ENCODE peak calls at places on chromosomes 7 and 10, in four cellular contexts. L is upper lobe of left lung, G is foreskin keratinocyte, H is mucosa of descending colon. K is an unnamed sample.

GRCh38 chr7:99014113-99014985 is 129.6 kb downstream of the SMURF1 start:
- ATAC-seq in L (no peak), G (no peak), H (no peak), K (no peak)

GRCh38 chr7:129017933-129018538 is 36.9 kb downstream of the TNPO3 start:
- ATAC-seq in L (no peak), G (no peak), H (no peak), K (no peak)

GRCh38 chr7:71868797-71869196 is 543.3 kb downstream of the CALN1 start:
- ATAC-seq in L (peak; percentile 56), G (peak; percentile 99), H (no peak), K (no peak)

GRCh38 chr10:132447446-132448247 is 50.6 kb downstream of the PWWP2B start:
- ATAC-seq in L (peak; percentile 50), G (peak; percentile 87), H (peak; percentile 60), K (no peak)

GRCh38 chr10:88411772-88412349 is 171.3 kb downstream of the RNLS start:
- ATAC-seq in L (no peak), G (no peak), H (no peak), K (no peak)

GRCh38 chr7:20561908-20562307 is 53.6 kb upstream of the ABCB5 start:
- ATAC-seq in L (no peak), G (no peak), H (no peak), K (no peak)

GRCh38 chr10:58781873-58782488 is 269.3 kb downstream of the BICC1 start:
- ATAC-seq in L (peak; percentile 66), G (peak; percentile 78), H (peak; percentile 36), K (no peak)

GRCh38 chr10:97689637-97690036 is 2.6 kb upstream of the AVPI1 start:
- ATAC-seq in L (peak; percentile 54), G (peak; percentile 82), H (no peak), K (peak; percentile 5)

GRCh38 chr7:6384327-6384726 is 63.4 kb downstream of the DAGLB start:
- ATAC-seq in L (no peak), G (no peak), H (peak; percentile 58), K (no peak)

GRCh38 chr7:6382797-6383196 is 65.0 kb downstream of the DAGLB start:
- ATAC-seq in L (no peak), G (no peak), H (no peak), K (no peak)

GRCh38 chr7:6386779-6387178 is 61.0 kb downstream of the DAGLB start:
- ATAC-seq in L (no peak), G (no peak), H (no peak), K (no peak)

GRCh38 chr7:6385909-6386560 is 61.7 kb downstream of the DAGLB start:
- ATAC-seq in L (peak; percentile 9), G (peak; percentile 6), H (no peak), K (no peak)

GRCh38 chr7:6385110-6385792 is 62.5 kb downstream of the DAGLB start:
- ATAC-seq in L (peak; percentile 90), G (peak; percentile 93), H (peak; percentile 90), K (peak; percentile 89)
- H3K4me1 ChIP-seq in L (peaks cover 82% of the 10 kb centered on the region), G (peaks cover 31% of the 10 kb centered on the region), H (peaks cover 54% of the 10 kb centered on the region), K (peaks cover 37% of the 10 kb centered on the region)

GRCh38 chr7:44288381-44288685 is 37.1 kb downstream of the CAMK2B start:
- ATAC-seq in L (no peak), G (no peak), H (no peak), K (no peak)

GRCh38 chr7:44288811-44289340 is 36.5 kb downstream of the CAMK2B start:
- ATAC-seq in L (no peak), G (no peak), H (no peak), K (no peak)

GRCh38 chr7:44290250-44290616 is 35.2 kb downstream of the CAMK2B start:
- ATAC-seq in L (no peak), G (no peak), H (no peak), K (no peak)

GRCh38 chr7:44291066-44291732 is 34.2 kb downstream of the CAMK2B start:
- ATAC-seq in L (no peak), G (no peak), H (peak; percentile 34), K (no peak)

GRCh38 chr7:44289341-44290249 is 35.8 kb downstream of the CAMK2B start:
- ATAC-seq in L (no peak), G (no peak), H (no peak), K (no peak)
- H3K4me1 ChIP-seq in L (no peaks in the 10 kb centered on the region), G (no peaks in the 10 kb centered on the region), H (no peaks in the 10 kb centered on the region), K (no peaks in the 10 kb centered on the region)

DNA sequence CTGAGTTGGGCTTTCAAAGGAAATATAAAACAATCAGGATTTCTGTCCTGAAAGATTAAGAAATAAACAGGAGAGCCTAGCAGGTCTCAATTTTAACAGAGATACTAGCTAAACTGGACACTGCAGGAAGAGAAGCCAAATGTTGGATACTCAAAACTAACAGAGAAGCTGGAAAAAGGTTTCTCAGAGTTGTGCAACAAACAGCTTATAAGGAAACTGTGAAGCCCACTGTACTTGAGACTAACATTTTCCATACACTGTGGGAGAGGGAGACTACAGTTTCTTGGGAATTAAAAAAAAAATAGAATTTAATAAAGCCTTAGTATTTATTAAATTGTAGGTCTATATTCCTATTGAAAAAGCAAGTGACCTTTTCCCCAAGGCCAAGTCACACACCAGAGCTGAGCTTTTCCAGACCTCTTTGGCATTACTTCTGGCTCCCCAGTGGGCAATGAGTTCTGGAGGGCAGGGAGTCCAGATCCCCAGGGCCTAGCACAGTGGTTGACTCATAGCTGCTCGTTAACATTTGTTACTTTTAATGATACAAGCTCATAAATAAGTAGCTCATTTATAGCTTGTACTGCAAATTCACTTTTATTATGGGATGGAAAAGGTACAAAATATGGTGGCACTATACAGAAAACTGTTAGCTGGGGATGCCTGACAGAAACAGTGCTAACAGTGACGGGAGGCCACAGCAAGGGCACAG is 68.3 kb downstream of the MINDY3 start:
- ATAC-seq in L (peak; percentile 54), G (no peak), H (no peak), K (peak; percentile 34)
- H3K4me1 ChIP-seq in L (no peaks in the 10 kb centered on the region), G (no peaks in the 10 kb centered on the region), H (peaks cover 11% of the 10 kb centered on the region), K (peaks cover 35% of the 10 kb centered on the region)

DNA sequence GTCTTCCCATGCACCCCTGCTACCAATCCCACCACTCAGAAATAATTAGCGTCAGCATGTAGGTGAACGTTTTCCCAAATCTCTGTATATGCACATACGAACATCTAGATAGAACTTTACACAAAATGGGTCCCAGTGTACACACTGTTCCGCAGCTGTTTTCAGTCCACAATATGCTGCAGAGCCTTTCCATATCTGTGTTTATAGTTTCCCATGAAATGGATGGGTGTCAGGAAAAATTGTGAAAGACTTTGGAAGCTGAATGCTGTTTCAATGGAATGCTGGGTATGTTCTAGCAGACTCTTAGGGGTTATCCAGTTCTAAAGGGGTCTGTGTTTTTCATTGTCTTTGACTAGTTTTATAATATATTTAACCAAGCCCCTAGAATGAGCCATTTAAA is 13.8 kb downstream of the GRK5 start:
- ATAC-seq in L (peak; percentile 38), G (no peak), H (no peak), K (peak; percentile 65)
- H3K4me1 ChIP-seq in L (peaks cover 66% of the 10 kb centered on the region), G (no peaks in the 10 kb centered on the region), H (peaks cover 10% of the 10 kb centered on the region), K (peaks cover 42% of the 10 kb centered on the region)

DNA sequence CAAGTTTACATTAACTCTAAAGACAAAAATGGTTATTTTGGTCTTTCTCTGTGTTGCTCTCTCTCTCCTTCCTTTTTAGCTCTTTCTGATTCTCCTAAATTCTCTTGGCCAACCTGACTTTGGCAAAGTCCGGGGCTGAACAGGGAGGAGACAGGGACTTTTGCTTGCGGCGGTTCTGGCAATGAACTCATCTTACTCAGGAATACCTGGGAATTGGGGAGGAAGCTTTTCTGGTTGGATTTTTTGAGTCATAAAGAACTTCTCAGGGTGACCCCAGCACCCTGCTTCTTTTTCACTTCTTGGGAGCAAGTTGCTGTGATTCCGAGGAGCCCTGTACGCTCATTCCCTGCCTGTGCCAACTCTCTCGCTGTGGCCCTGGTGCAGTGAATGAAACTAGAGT is 16.0 kb downstream of the GATA3 start:
- ATAC-seq in L (no peak), G (peak; percentile 74), H (no peak), K (no peak)
- H3K4me1 ChIP-seq in L (no peaks in the 10 kb centered on the region), G (peaks cover 27% of the 10 kb centered on the region), H (no peaks in the 10 kb centered on the region), K (no peaks in the 10 kb centered on the region)

DNA sequence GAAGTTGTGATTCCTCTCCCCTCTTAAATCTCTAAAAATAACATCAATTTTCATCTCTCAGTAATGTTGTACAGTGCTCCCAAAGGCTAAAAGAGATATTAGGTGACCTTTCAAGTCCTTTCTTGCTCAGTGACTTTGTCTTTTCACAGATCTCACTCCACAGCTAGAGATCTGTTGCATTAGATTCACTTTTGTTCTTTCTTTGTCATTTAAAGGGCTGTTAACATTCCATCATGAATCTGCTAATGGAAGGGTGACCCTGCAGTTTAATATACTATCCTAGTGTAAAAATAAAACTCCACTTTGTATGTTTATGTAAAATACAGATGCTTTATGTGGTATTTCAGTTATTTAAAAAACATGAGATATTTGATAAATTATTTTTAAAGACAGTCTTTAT is 30.5 kb downstream of the GNAI1 start:
- ATAC-seq in L (no peak), G (no peak), H (no peak), K (no peak)
- H3K4me1 ChIP-seq in L (no peaks in the 10 kb centered on the region), G (no peaks in the 10 kb centered on the region), H (no peaks in the 10 kb centered on the region), K (peaks cover 4% of the 10 kb centered on the region)

GRCh38 chr10:124738441-124738840 is 5.7 kb downstream of the FAM53B start:
- ATAC-seq in L (no peak), G (no peak), H (no peak), K (no peak)

GRCh38 chr10:124739119-124739921 is 4.9 kb downstream of the FAM53B start:
- ATAC-seq in L (no peak), G (no peak), H (no peak), K (no peak)

GRCh38 chr10:124736491-124737136 is 7.6 kb downstream of the FAM53B start:
- ATAC-seq in L (peak; percentile 45), G (peak; percentile 18), H (peak; percentile 83), K (peak; percentile 76)

GRCh38 chr10:124737221-124737620 is 7.0 kb downstream of the FAM53B start:
- ATAC-seq in L (no peak), G (no peak), H (no peak), K (no peak)

DNA sequence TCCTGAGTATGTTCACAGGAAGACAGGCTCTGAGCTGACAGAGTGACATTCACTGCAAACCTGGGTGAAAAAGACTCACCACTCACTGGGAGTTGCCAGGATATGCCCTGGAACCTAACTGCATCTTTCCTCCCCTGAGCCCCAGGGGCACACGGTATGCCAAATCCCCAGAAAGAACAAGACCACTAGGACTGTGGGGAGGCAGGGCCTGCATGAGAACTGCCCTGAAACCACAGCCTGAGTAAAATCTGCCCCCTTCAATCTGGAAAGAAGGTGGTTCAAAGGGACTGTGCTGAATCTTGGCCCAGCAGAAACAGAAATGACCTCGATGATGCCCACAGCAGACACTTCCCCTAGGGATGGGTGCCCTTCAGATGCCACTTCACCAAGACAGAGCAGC is 6.5 kb downstream of the FAM53B start:
- ATAC-seq in L (no peak), G (no peak), H (no peak), K (no peak)
- H3K4me1 ChIP-seq in L (peaks cover 96% of the 10 kb centered on the region), G (peaks cover 37% of the 10 kb centered on the region), H (peaks cover 81% of the 10 kb centered on the region), K (peaks cover 100% of the 10 kb centered on the region)

DNA sequence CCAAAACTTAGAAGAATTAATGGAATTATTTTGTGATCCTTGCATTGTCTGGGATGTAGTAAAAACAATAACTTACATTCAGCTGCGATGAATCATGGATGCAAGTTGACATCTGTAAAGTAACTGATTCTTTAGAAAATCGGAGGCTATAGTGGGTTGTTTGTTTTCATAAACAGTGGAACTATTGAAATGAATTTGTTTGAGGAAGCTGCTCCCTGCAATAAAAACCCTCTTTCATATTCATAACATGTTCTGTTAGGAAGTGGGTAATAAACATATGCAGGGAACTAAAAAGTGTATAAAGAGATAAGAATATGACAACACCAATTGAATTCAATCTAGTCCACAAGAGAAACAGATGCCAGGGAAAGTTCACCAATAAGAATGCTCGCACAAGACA is 53.6 kb downstream of the AGMO start:
- ATAC-seq in L (no peak), G (no peak), H (peak; percentile 58), K (no peak)
- H3K4me1 ChIP-seq in L (no peaks in the 10 kb centered on the region), G (no peaks in the 10 kb centered on the region), H (no peaks in the 10 kb centered on the region), K (no peaks in the 10 kb centered on the region)

GRCh38 chr7:142805350-142806020 is 34.7 kb downstream of the PRSS2 start:
- ATAC-seq in L (no peak), G (no peak), H (no peak), K (no peak)
- H3K4me1 ChIP-seq in L (no peaks in the 10 kb centered on the region), G (no peaks in the 10 kb centered on the region), H (no peaks in the 10 kb centered on the region), K (no peaks in the 10 kb centered on the region)